ENCODE peak calls at places on chromosome 15, in seven cellular contexts. U, Y, M, Z, B, C and V are unnamed samples.

GRCh38 chr15:70679919-70680231 is 83.5 kb downstream of the UACA start:
- DNase-seq in U (no peak), Y (no peak), M (no peak), Z (no peak), B (no peak), C (no peak), V (no peak)

GRCh38 chr15:31234815-31235214 is 91.8 kb upstream of the KLF13 start:
- DNase-seq in U (no peak), Y (no peak), M (no peak), Z (no peak), B (no peak), C (no peak), V (no peak)

GRCh38 chr15:75025548-75026260 is 2.3 kb downstream of the PPCDC start:
- DNase-seq in U (no peak), Y (no peak), M (no peak), Z (no peak), B (no peak), C (no peak), V (peak; percentile 37)

GRCh38 chr15:38412466-38412865 is 41.5 kb upstream of the FAM98B start:
- DNase-seq in U (no peak), Y (no peak), M (no peak), Z (no peak), B (no peak), C (no peak), V (no peak)

GRCh38 chr15:101277943-101278564 is 769 bp upstream of the SELENOS start:
- DNase-seq in U (no peak), Y (no peak), M (no peak), Z (no peak), B (no peak), C (no peak), V (no peak)

GRCh38 chr15:76253851-76254440 is 57.3 kb downstream of the ETFA start:
- DNase-seq in U (no peak), Y (no peak), M (no peak), Z (no peak), B (no peak), C (peak; percentile 23), V (no peak)

GRCh38 chr15:99909914-99910313 is 176.7 kb upstream of the LYSMD4 start:
- DNase-seq in U (no peak), Y (no peak), M (no peak), Z (no peak), B (no peak), C (peak; percentile 11), V (peak; percentile 23)

GRCh38 chr15:101121511-101122090 is 130.2 kb downstream of the CHSY1 start:
- DNase-seq in U (peak; percentile 81), Y (no peak), M (no peak), Z (peak; percentile 27), B (peak; percentile 85), C (peak; percentile 80), V (no peak)

GRCh38 chr15:95086543-95087252 is 855.3 kb downstream of the MCTP2 start:
- DNase-seq in U (no peak), Y (peak; percentile 11), M (peak; percentile 46), Z (no peak), B (no peak), C (peak; percentile 45), V (no peak)

GRCh38 chr15:66702770-66703539 is 919 bp downstream of the SMAD6 start:
- DNase-seq in U (no peak), Y (no peak), M (no peak), Z (peak; percentile 46), B (no peak), C (no peak), V (no peak)

GRCh38 chr15:80507131-80507530 is 102.9 kb downstream of the ARNT2 start:
- DNase-seq in U (no peak), Y (peak; percentile 51), M (no peak), Z (no peak), B (no peak), C (peak; percentile 45), V (no peak)

GRCh38 chr15:29135702-29136426 is 133.8 kb downstream of the NSMCE3 start:
- DNase-seq in U (no peak), Y (no peak), M (no peak), Z (no peak), B (peak; percentile 42), C (no peak), V (no peak)

GRCh38 chr15:63043391-63044076 is 987 bp downstream of the TPM1 start:
- DNase-seq in U (peak; percentile 45), Y (no peak), M (no peak), Z (no peak), B (peak; percentile 72), C (no peak), V (no peak)

GRCh38 chr15:73631915-73632669 is 1.1 kb downstream of the NPTN start:
- DNase-seq in U (no peak), Y (no peak), M (no peak), Z (peak; percentile 10), B (no peak), C (peak; percentile 78), V (no peak)

GRCh38 chr15:49382394-49382793 is 40.6 kb upstream of the FGF7 start:
- DNase-seq in U (no peak), Y (no peak), M (no peak), Z (no peak), B (no peak), C (no peak), V (no peak)

GRCh38 chr15:49379996-49380395 is 43.0 kb upstream of the FGF7 start:
- DNase-seq in U (no peak), Y (no peak), M (no peak), Z (no peak), B (no peak), C (no peak), V (no peak)

GRCh38 chr15:49387471-49387870 is 35.6 kb upstream of the FGF7 start:
- DNase-seq in U (no peak), Y (no peak), M (no peak), Z (no peak), B (no peak), C (no peak), V (no peak)

GRCh38 chr15:49380912-49381311 is 42.1 kb upstream of the FGF7 start:
- DNase-seq in U (no peak), Y (no peak), M (no peak), Z (no peak), B (no peak), C (no peak), V (no peak)

DNA sequence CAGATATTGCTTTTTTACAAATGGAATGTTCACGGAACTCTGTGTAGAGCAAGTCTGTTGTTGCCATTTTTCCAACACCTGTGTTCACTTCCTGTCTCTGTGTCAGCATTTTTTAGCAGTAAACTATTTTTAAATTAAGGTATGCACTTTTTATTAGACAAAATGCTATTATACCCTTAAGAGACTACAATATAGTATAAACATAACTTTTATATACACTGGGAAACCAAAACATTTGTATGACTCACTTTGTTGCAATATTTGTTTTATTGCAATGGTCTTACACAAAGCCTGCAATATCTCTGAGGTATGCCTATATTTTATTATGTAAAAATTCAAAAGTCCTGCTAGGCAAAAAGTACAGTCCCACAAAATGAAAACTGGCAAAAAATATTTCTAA is 39.8 kb upstream of the FGF7 start:
- DNase-seq in U (no peak), Y (peak; percentile 19), M (peak; percentile 11), Z (peak; percentile 29), B (no peak), C (peak; percentile 8), V (no peak)
- H3K4me3 ChIP-seq in U (no peak overlapping the region), Y (no peak overlapping the region), M (no peak overlapping the region), Z (no peak overlapping the region), B (no peak overlapping the region), C (no peak overlapping the region), V (no peak overlapping the region)

DNA sequence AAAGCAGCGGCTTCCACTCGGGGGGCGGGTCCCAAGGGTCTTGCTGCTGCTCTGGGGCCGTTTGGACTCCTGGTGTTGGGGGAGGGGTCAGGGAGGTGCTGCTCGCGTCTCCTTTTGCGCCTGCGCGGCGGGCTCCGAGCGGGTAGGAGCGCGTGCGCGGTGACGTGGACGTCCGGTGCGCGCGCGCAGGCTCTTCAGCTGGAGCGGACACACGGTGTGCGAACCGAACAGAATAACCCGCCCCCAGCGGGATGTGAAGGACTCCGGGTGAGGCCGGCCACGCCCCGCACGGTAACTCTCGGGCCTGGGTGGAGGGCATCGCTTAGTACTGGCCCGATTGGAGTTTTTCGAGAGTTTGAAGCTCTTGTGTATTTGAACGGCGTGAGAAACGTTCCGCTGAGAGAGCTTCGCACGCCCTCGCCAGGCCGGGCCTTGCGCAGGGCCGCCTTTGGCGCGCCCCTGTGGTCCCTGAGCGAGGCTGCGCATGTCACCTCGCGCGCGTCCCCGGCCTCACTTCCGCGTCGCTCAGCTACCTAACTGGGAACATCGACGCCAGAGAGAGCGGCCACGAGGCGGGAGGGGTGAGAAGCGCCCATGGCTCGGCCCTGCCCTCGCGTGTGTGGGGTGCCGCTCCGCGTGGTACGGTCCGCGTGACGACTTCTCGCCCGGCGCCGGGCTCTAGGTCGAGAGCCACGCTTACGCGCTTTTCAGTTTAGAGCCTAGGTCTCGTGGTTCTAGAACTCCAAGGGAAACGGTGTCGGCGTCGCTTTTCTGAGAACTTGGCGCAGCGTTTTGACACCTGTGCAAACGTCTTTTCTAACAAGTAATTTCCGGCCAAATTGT is at the start of gene MGA:
- DNase-seq in U (peak; percentile 88), Y (peak; percentile 60), M (peak; percentile 81), Z (peak; percentile 98), B (peak; percentile 93), C (peak; percentile 95), V (peak; percentile 76)
- TF ChIP-seq CTCF in U (no peak), Y (no peak), M (peak; percentile 15), Z (no peak), B (no peak), C (no peak), V (peak; percentile 20)

DNA sequence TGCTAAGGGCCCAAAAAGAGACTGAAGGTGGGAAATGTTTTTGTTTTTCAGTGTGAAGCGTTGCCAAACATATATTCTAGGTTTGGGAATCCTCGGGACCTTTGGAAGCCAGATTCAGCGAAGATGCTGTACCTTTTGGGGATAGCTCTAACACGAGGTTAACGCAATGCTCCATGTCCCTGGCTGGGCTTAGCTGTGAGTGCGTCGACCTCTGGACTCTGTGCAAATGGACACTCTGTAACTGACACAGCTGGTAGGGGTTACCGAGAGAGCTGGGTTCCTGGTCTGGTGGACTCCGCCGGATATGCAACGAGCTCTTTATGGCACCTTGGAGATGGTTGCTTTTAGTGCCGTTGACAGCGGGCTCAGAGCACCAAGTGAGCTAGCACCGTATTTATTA is 724 bp upstream of the SH3GL3 start:
- DNase-seq in U (no peak), Y (no peak), M (no peak), Z (no peak), B (no peak), C (no peak), V (no peak)
- H3K4me3 ChIP-seq in U (no peak overlapping the region), Y (no peak overlapping the region), M (no peak overlapping the region), Z (no peak overlapping the region), B (no peak overlapping the region), C (no peak overlapping the region), V (peak overlapping the region; percentile 50)

DNA sequence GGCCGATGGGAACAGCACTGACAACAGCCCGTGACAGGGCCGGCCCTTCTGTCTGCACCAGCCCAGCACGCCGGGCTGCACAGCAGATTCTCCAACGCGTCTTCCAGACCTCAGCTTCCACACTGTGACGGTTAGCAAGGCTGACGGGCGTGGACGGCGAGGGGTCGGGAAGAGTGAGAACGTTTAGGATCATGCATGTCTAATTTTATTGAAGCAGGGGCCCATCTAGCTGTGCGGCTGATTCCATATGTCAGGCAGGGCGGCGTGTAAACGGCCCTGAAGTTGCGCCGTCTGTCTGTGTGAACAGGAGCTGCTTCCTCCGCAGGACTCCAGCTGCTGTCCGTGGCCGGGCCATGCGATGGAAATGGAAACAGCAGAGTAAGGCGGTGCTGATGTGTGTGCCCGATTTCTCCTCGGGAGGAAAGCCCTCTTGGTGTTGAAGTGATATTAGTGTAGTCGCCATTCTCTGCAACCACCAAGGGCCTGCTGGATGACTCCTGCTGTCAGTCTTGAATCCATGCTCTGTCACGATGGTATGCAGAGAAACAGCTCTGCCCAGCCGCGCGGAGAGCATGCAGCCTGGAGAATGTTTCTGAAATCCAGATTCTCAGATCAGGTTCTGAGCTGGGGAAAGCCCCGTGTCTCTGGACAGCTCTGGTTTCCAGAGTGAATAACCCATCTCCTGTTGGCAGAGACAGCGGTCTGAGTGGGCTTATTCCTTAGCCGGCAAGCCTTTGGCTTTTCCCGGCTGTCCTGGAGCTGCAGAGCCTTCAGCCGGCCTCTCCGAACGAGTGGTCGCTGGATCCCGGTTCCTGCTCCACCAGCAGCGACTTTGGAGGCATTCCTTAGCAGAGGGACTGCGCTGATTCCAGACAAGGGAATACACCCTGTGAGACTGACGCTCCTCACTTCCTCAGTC is 158.1 kb upstream of the UBE3A start:
- DNase-seq in U (no peak), Y (no peak), M (no peak), Z (no peak), B (no peak), C (no peak), V (no peak)
- TF ChIP-seq CTCF in U (no peak), Y (no peak), M (no peak), Z (no peak), B (no peak), C (no peak), V (no peak)